ENCODE peak calls at places on chromosome 1, in ten cellular contexts. F is GM23248; A is uterus; L is NCI-H1694 treated with DMSO at 0.1 percent for 48 hours; M is T-cell; P is AG20443; X is neural progenitor cell; Z is non-pigmented ciliary epithelial cell; B is thoracic aorta; Q is activated naive CD8-positive, alpha-beta T cell treated with anti-CD3 and anti-CD28 coated beads, Interleukin-2, amount 50 U/mL, for 24 hours. R is an unnamed sample.

GRCh38 chr1:93581917-93582850 is 99.5 kb downstream of the BCAR3 start:
- DNase-seq in M (no peak), A (no peak), B (no peak), Z (no peak), F (no peak), X (no peak), P (no peak), L (no peak), Q (no peak), R (no peak)

GRCh38 chr1:85224734-85225623 is 24.2 kb upstream of the SYDE2 start:
- DNase-seq in A (no peak), B (no peak), P (no peak), Z (no peak), L (no peak), F (no peak), Q (no peak), X (peak), M (no peak), R (no peak)

GRCh38 chr1:31976401-31976800 is 37.3 kb upstream of the KHDRBS1 start:
- DNase-seq in P (peak), Z (no peak), X (no peak), A (no peak), Q (no peak), L (no peak), F (peak), B (no peak), M (no peak), R (no peak)

GRCh38 chr1:108880850-108881249 is 4.1 kb downstream of the GPSM2 start:
- DNase-seq in P (no peak), F (peak), M (no peak), B (no peak), L (no peak), Z (no peak), A (no peak), X (no peak), Q (no peak), R (no peak)

GRCh38 chr1:44049839-44050238 is 18.6 kb upstream of the SLC6A9 start:
- DNase-seq in L (no peak), M (no peak), Q (no peak), A (peak), F (peak), P (peak), Z (peak), B (no peak), X (no peak), R (peak)

GRCh38 chr1:9066945-9067807 is 2.3 kb downstream of the SLC2A5 start:
- DNase-seq in A (peak), Q (no peak), Z (no peak), B (no peak), X (no peak), L (no peak), F (peak), M (no peak), P (peak), R (peak)

GRCh38 chr1:36542024-36542961 is 59.6 kb upstream of the CSF3R start:
- DNase-seq in Z (no peak), B (no peak), Q (no peak), P (no peak), F (no peak), M (no peak), L (no peak), X (no peak), A (no peak), R (no peak)

GRCh38 chr1:47776554-47777156 is 220.5 kb downstream of the TRABD2B start:
- DNase-seq in F (no peak), X (peak), Z (no peak), M (no peak), P (no peak), B (no peak), Q (no peak), L (no peak), A (no peak), R (no peak)

GRCh38 chr1:176949033-176949662 is 215.4 kb downstream of the ASTN1 start:
- DNase-seq in L (peak), Z (no peak), Q (peak), B (no peak), P (peak), F (peak), A (no peak), M (no peak), X (peak), R (peak)

GRCh38 chr1:165833358-165833757 is 5.9 kb downstream of the UCK2 start:
- DNase-seq in Z (no peak), P (no peak), F (no peak), Q (no peak), B (no peak), L (no peak), X (no peak), M (no peak), A (no peak), R (no peak)

GRCh38 chr1:234997201-234998173 is 131.2 kb downstream of the TOMM20 start:
- DNase-seq in L (peak), F (peak), Z (peak), Q (no peak), P (peak), A (peak), M (no peak), B (peak), X (no peak), R (peak)

GRCh38 chr1:37476460-37477197 is 2.2 kb downstream of the ZC3H12A start:
- DNase-seq in A (peak), P (peak), M (no peak), Z (no peak), L (no peak), F (peak), B (peak), Q (no peak), X (no peak), R (peak)

GRCh38 chr1:90727917-90728655 is 11.0 kb upstream of the BARHL2 start:
- DNase-seq in A (no peak), B (no peak), X (peak), L (peak), F (no peak), M (no peak), P (no peak), Q (no peak), Z (no peak), R (no peak)

GRCh38 chr1:235917267-235917811 is 50.6 kb upstream of the LYST start:
- DNase-seq in M (peak), B (peak), F (peak), Q (peak), X (no peak), P (peak), A (peak), L (peak), Z (peak), R (peak)